ENCODE peak calls at places on chromosomes 6 and 20, in seven cellular contexts. U is NCI-H1092 treated with DMSO at 0.1 percent for 48 hours, T is endothelial cell, N is amniotic stem cell, F is epithelial cell of esophagus, B is cardiac muscle cell, L is HTR-8/SVneo. G is an unnamed sample.

GRCh38 chr6:163950159-163950558 is 535.6 kb downstream of the QKI start:
- DNase-seq in N (no peak), F (no peak), B (no peak), T (no peak), U (no peak), L (no peak), G (no peak)

GRCh38 chr20:4916991-4917881 is 84.1 kb downstream of the SLC23A2 start:
- DNase-seq in U (no peak), L (no peak), F (no peak), N (no peak), B (no peak), T (no peak), G (peak)

GRCh38 chr6:56349196-56349595 is 101.8 kb upstream of the COL21A1 start:
- DNase-seq in F (no peak), N (no peak), L (no peak), U (no peak), T (no peak), B (no peak), G (no peak)

GRCh38 chr20:41497186-41497895 is 120.8 kb downstream of the CHD6 start:
- DNase-seq in T (no peak), B (no peak), N (no peak), L (no peak), F (no peak), U (no peak), G (no peak)

GRCh38 chr6:163662604-163663225 is 248.2 kb downstream of the QKI start:
- DNase-seq in L (no peak), T (no peak), F (no peak), B (no peak), N (no peak), U (no peak), G (no peak)

GRCh38 chr6:18309046-18309445 is 44.7 kb upstream of the DEK start:
- DNase-seq in T (no peak), N (no peak), U (no peak), B (no peak), F (peak), L (no peak), G (no peak)

GRCh38 chr6:158415666-158416065 is 103.4 kb downstream of the TULP4 start:
- DNase-seq in U (no peak), N (no peak), T (no peak), L (no peak), B (no peak), F (no peak), G (no peak)

GRCh38 chr6:35178932-35179832 is 34.6 kb upstream of the SCUBE3 start:
- DNase-seq in B (peak), F (no peak), N (no peak), L (no peak), T (no peak), U (no peak), G (no peak)

GRCh38 chr20:48283470-48284110 is 498.3 kb upstream of the SULF2 start:
- DNase-seq in F (peak), N (peak), L (peak), B (no peak), U (peak), T (peak), G (peak)

GRCh38 chr20:4661191-4661590 is 60.5 kb upstream of the PRND start:
- DNase-seq in B (no peak), N (no peak), L (no peak), T (no peak), U (no peak), F (no peak), G (no peak)

GRCh38 chr20:21521596-21522478 is 8.0 kb upstream of the NKX2-2 start:
- DNase-seq in U (peak), N (no peak), F (no peak), B (no peak), L (no peak), T (no peak), G (no peak)

GRCh38 chr6:82866446-82866845 is 199.2 kb downstream of the UBE3D start:
- DNase-seq in F (no peak), T (no peak), B (no peak), N (no peak), L (no peak), U (no peak), G (no peak)

GRCh38 chr20:61700595-61701140 is 365.0 kb downstream of the TAF4 start:
- DNase-seq in T (no peak), F (no peak), L (no peak), U (no peak), N (no peak), B (no peak), G (no peak)

GRCh38 chr6:36577298-36577697 is 16.9 kb upstream of the SRSF3 start:
- DNase-seq in F (peak), U (no peak), L (peak), T (no peak), B (no peak), N (no peak), G (peak)

GRCh38 chr20:37523012-37523391 is 2.0 kb downstream of the NNAT start:
- DNase-seq in L (no peak), T (no peak), N (no peak), F (no peak), B (no peak), U (no peak), G (no peak)

GRCh38 chr20:34624628-34625027 is 52.3 kb downstream of the PIGU start:
- DNase-seq in F (peak), N (no peak), U (no peak), B (no peak), L (no peak), T (no peak), G (no peak)

GRCh38 chr20:63099426-63100267 is 92.9 kb upstream of the BHLHE23 start:
- DNase-seq in N (no peak), T (no peak), U (no peak), B (no peak), F (no peak), L (no peak), G (no peak)

GRCh38 chr20:46229478-46229877 is 78.8 kb downstream of the CDH22 start:
- DNase-seq in N (no peak), T (no peak), U (peak), L (no peak), F (no peak), B (peak), G (no peak)

GRCh38 chr20:37936041-37936440 is 33.1 kb downstream of the VSTM2L start:
- DNase-seq in B (no peak), F (no peak), L (no peak), U (no peak), N (no peak), T (no peak), G (no peak)

GRCh38 chr6:43502666-43503065 is 7.5 kb downstream of the LRRC73 start:
- DNase-seq in B (no peak), L (no peak), N (no peak), U (no peak), F (no peak), T (no peak), G (no peak)

GRCh38 chr6:149965191-149966020 is 1.7 kb downstream of the ULBP1 start:
- DNase-seq in L (no peak), F (peak), T (peak), B (peak), U (no peak), N (no peak), G (no peak)